ENCODE peak calls at places on chromosomes 11 and 22, in seven cellular contexts. One of them, this sample, is unnamed.

GRCh38 chr22:47132428-47132825 is 370.0 kb downstream of the TBC1D22A start:
- DNase-seq in stimulated activated CD4-positive, alpha-beta T cell treated with anti-CD3 and anti-CD28 coated beads, TNF-alpha, amount 100 ng/mL, for 24 hours: no peak
- DNase-seq in PC-9: no peak
- DNase-seq in T-cell: no peak
- DNase-seq in brain microvascular endothelial cell: no peak
- DNase-seq in H9: no peak
- DNase-seq in activated CD4-positive, alpha-beta T cell treated with anti-CD3 and anti-CD28 coated beads for 24 hours: no peak
- DNase-seq in this sample: no peak

GRCh38 chr11:22079133-22079847 is 113.6 kb upstream of the ANO5 start:
- DNase-seq in stimulated activated CD4-positive, alpha-beta T cell treated with anti-CD3 and anti-CD28 coated beads, TNF-alpha, amount 100 ng/mL, for 24 hours: no peak
- DNase-seq in PC-9: no peak
- DNase-seq in T-cell: no peak
- DNase-seq in brain microvascular endothelial cell: no peak
- DNase-seq in H9: no peak
- DNase-seq in activated CD4-positive, alpha-beta T cell treated with anti-CD3 and anti-CD28 coated beads for 24 hours: no peak
- DNase-seq in this sample: peak

GRCh38 chr11:10454902-10455631 is at the start of gene AMPD3:
- DNase-seq in stimulated activated CD4-positive, alpha-beta T cell treated with anti-CD3 and anti-CD28 coated beads, TNF-alpha, amount 100 ng/mL, for 24 hours: no peak
- DNase-seq in PC-9: peak
- DNase-seq in T-cell: no peak
- DNase-seq in brain microvascular endothelial cell: peak
- DNase-seq in H9: peak
- DNase-seq in activated CD4-positive, alpha-beta T cell treated with anti-CD3 and anti-CD28 coated beads for 24 hours: no peak
- DNase-seq in this sample: peak

GRCh38 chr11:111652184-111652583 is 49.9 kb downstream of the SIK2 start:
- DNase-seq in stimulated activated CD4-positive, alpha-beta T cell treated with anti-CD3 and anti-CD28 coated beads, TNF-alpha, amount 100 ng/mL, for 24 hours: no peak
- DNase-seq in PC-9: no peak
- DNase-seq in T-cell: no peak
- DNase-seq in brain microvascular endothelial cell: no peak
- DNase-seq in H9: no peak
- DNase-seq in activated CD4-positive, alpha-beta T cell treated with anti-CD3 and anti-CD28 coated beads for 24 hours: no peak
- DNase-seq in this sample: no peak

GRCh38 chr11:1372660-1373059 is 17.1 kb upstream of the BRSK2 start:
- DNase-seq in stimulated activated CD4-positive, alpha-beta T cell treated with anti-CD3 and anti-CD28 coated beads, TNF-alpha, amount 100 ng/mL, for 24 hours: no peak
- DNase-seq in PC-9: no peak
- DNase-seq in T-cell: no peak
- DNase-seq in brain microvascular endothelial cell: no peak
- DNase-seq in H9: no peak
- DNase-seq in activated CD4-positive, alpha-beta T cell treated with anti-CD3 and anti-CD28 coated beads for 24 hours: no peak
- DNase-seq in this sample: no peak

GRCh38 chr11:109940816-109941215 is 152.4 kb upstream of the ZC3H12C start:
- DNase-seq in stimulated activated CD4-positive, alpha-beta T cell treated with anti-CD3 and anti-CD28 coated beads, TNF-alpha, amount 100 ng/mL, for 24 hours: no peak
- DNase-seq in PC-9: peak
- DNase-seq in T-cell: no peak
- DNase-seq in brain microvascular endothelial cell: peak
- DNase-seq in H9: no peak
- DNase-seq in activated CD4-positive, alpha-beta T cell treated with anti-CD3 and anti-CD28 coated beads for 24 hours: no peak
- DNase-seq in this sample: peak

GRCh38 chr11:67468509-67468834 is 579 bp downstream of the TMEM134 start:
- DNase-seq in stimulated activated CD4-positive, alpha-beta T cell treated with anti-CD3 and anti-CD28 coated beads, TNF-alpha, amount 100 ng/mL, for 24 hours: no peak
- DNase-seq in PC-9: no peak
- DNase-seq in T-cell: no peak
- DNase-seq in brain microvascular endothelial cell: no peak
- DNase-seq in H9: no peak
- DNase-seq in activated CD4-positive, alpha-beta T cell treated with anti-CD3 and anti-CD28 coated beads for 24 hours: no peak
- DNase-seq in this sample: no peak

GRCh38 chr22:28900379-28900778 is 17.0 kb downstream of the ZNRF3 start:
- DNase-seq in stimulated activated CD4-positive, alpha-beta T cell treated with anti-CD3 and anti-CD28 coated beads, TNF-alpha, amount 100 ng/mL, for 24 hours: no peak
- DNase-seq in PC-9: no peak
- DNase-seq in T-cell: no peak
- DNase-seq in brain microvascular endothelial cell: no peak
- DNase-seq in H9: no peak
- DNase-seq in activated CD4-positive, alpha-beta T cell treated with anti-CD3 and anti-CD28 coated beads for 24 hours: no peak
- DNase-seq in this sample: no peak

GRCh38 chr11:74321487-74322188 is 10.2 kb upstream of the P4HA3 start:
- DNase-seq in stimulated activated CD4-positive, alpha-beta T cell treated with anti-CD3 and anti-CD28 coated beads, TNF-alpha, amount 100 ng/mL, for 24 hours: no peak
- DNase-seq in PC-9: no peak
- DNase-seq in T-cell: no peak
- DNase-seq in brain microvascular endothelial cell: peak
- DNase-seq in H9: no peak
- DNase-seq in activated CD4-positive, alpha-beta T cell treated with anti-CD3 and anti-CD28 coated beads for 24 hours: no peak
- DNase-seq in this sample: peak

GRCh38 chr11:804599-804964 is 449 bp downstream of the PIDD1 start:
- DNase-seq in stimulated activated CD4-positive, alpha-beta T cell treated with anti-CD3 and anti-CD28 coated beads, TNF-alpha, amount 100 ng/mL, for 24 hours: no peak
- DNase-seq in PC-9: no peak
- DNase-seq in T-cell: no peak
- DNase-seq in brain microvascular endothelial cell: no peak
- DNase-seq in H9: no peak
- DNase-seq in activated CD4-positive, alpha-beta T cell treated with anti-CD3 and anti-CD28 coated beads for 24 hours: no peak
- DNase-seq in this sample: no peak

GRCh38 chr22:49258107-49259010 is 569.3 kb downstream of the BRD1 start:
- DNase-seq in stimulated activated CD4-positive, alpha-beta T cell treated with anti-CD3 and anti-CD28 coated beads, TNF-alpha, amount 100 ng/mL, for 24 hours: no peak
- DNase-seq in PC-9: no peak
- DNase-seq in T-cell: no peak
- DNase-seq in brain microvascular endothelial cell: no peak
- DNase-seq in H9: peak
- DNase-seq in activated CD4-positive, alpha-beta T cell treated with anti-CD3 and anti-CD28 coated beads for 24 hours: no peak
- DNase-seq in this sample: no peak

GRCh38 chr22:18076060-18076497 is 1.7 kb upstream of the PEX26 start:
- DNase-seq in stimulated activated CD4-positive, alpha-beta T cell treated with anti-CD3 and anti-CD28 coated beads, TNF-alpha, amount 100 ng/mL, for 24 hours: no peak
- DNase-seq in PC-9: peak
- DNase-seq in T-cell: no peak
- DNase-seq in brain microvascular endothelial cell: peak
- DNase-seq in H9: peak
- DNase-seq in activated CD4-positive, alpha-beta T cell treated with anti-CD3 and anti-CD28 coated beads for 24 hours: peak
- DNase-seq in this sample: peak

GRCh38 chr11:1838426-1839131 is at the start of gene TNNI2:
- DNase-seq in stimulated activated CD4-positive, alpha-beta T cell treated with anti-CD3 and anti-CD28 coated beads, TNF-alpha, amount 100 ng/mL, for 24 hours: no peak
- DNase-seq in PC-9: no peak
- DNase-seq in T-cell: no peak
- DNase-seq in brain microvascular endothelial cell: no peak
- DNase-seq in H9: no peak
- DNase-seq in activated CD4-positive, alpha-beta T cell treated with anti-CD3 and anti-CD28 coated beads for 24 hours: no peak
- DNase-seq in this sample: no peak

GRCh38 chr11:118497831-118498230 is 29.4 kb upstream of the TTC36 start:
- DNase-seq in stimulated activated CD4-positive, alpha-beta T cell treated with anti-CD3 and anti-CD28 coated beads, TNF-alpha, amount 100 ng/mL, for 24 hours: no peak
- DNase-seq in PC-9: no peak
- DNase-seq in T-cell: no peak
- DNase-seq in brain microvascular endothelial cell: peak
- DNase-seq in H9: no peak
- DNase-seq in activated CD4-positive, alpha-beta T cell treated with anti-CD3 and anti-CD28 coated beads for 24 hours: no peak
- DNase-seq in this sample: no peak

GRCh38 chr11:26522912-26523610 is 49.0 kb downstream of the MUC15 start:
- DNase-seq in stimulated activated CD4-positive, alpha-beta T cell treated with anti-CD3 and anti-CD28 coated beads, TNF-alpha, amount 100 ng/mL, for 24 hours: no peak
- DNase-seq in PC-9: no peak
- DNase-seq in T-cell: no peak
- DNase-seq in brain microvascular endothelial cell: peak
- DNase-seq in H9: peak
- DNase-seq in activated CD4-positive, alpha-beta T cell treated with anti-CD3 and anti-CD28 coated beads for 24 hours: no peak
- DNase-seq in this sample: peak

GRCh38 chr22:29106839-29107238 is 34.0 kb downstream of the KREMEN1 start:
- DNase-seq in stimulated activated CD4-positive, alpha-beta T cell treated with anti-CD3 and anti-CD28 coated beads, TNF-alpha, amount 100 ng/mL, for 24 hours: no peak
- DNase-seq in PC-9: no peak
- DNase-seq in T-cell: no peak
- DNase-seq in brain microvascular endothelial cell: no peak
- DNase-seq in H9: no peak
- DNase-seq in activated CD4-positive, alpha-beta T cell treated with anti-CD3 and anti-CD28 coated beads for 24 hours: no peak
- DNase-seq in this sample: no peak

GRCh38 chr11:68242616-68243015 is 29.2 kb downstream of the C11orf24 start:
- DNase-seq in stimulated activated CD4-positive, alpha-beta T cell treated with anti-CD3 and anti-CD28 coated beads, TNF-alpha, amount 100 ng/mL, for 24 hours: no peak
- DNase-seq in PC-9: no peak
- DNase-seq in T-cell: no peak
- DNase-seq in brain microvascular endothelial cell: no peak
- DNase-seq in H9: no peak
- DNase-seq in activated CD4-positive, alpha-beta T cell treated with anti-CD3 and anti-CD28 coated beads for 24 hours: no peak
- DNase-seq in this sample: no peak

GRCh38 chr11:124717421-124717785 is 22.3 kb upstream of the NRGN start:
- DNase-seq in stimulated activated CD4-positive, alpha-beta T cell treated with anti-CD3 and anti-CD28 coated beads, TNF-alpha, amount 100 ng/mL, for 24 hours: no peak
- DNase-seq in PC-9: no peak
- DNase-seq in T-cell: no peak
- DNase-seq in brain microvascular endothelial cell: peak
- DNase-seq in H9: no peak
- DNase-seq in activated CD4-positive, alpha-beta T cell treated with anti-CD3 and anti-CD28 coated beads for 24 hours: no peak
- DNase-seq in this sample: peak

GRCh38 chr11:119481021-119481666 is 58.2 kb upstream of the THY1 start:
- DNase-seq in stimulated activated CD4-positive, alpha-beta T cell treated with anti-CD3 and anti-CD28 coated beads, TNF-alpha, amount 100 ng/mL, for 24 hours: peak
- DNase-seq in PC-9: peak
- DNase-seq in T-cell: peak
- DNase-seq in brain microvascular endothelial cell: peak
- DNase-seq in H9: peak
- DNase-seq in activated CD4-positive, alpha-beta T cell treated with anti-CD3 and anti-CD28 coated beads for 24 hours: peak
- DNase-seq in this sample: peak

GRCh38 chr11:14065692-14066091 is 103.2 kb downstream of the SPON1 start:
- DNase-seq in stimulated activated CD4-positive, alpha-beta T cell treated with anti-CD3 and anti-CD28 coated beads, TNF-alpha, amount 100 ng/mL, for 24 hours: no peak
- DNase-seq in PC-9: no peak
- DNase-seq in T-cell: no peak
- DNase-seq in brain microvascular endothelial cell: no peak
- DNase-seq in H9: no peak
- DNase-seq in activated CD4-positive, alpha-beta T cell treated with anti-CD3 and anti-CD28 coated beads for 24 hours: no peak
- DNase-seq in this sample: peak

GRCh38 chr22:43561421-43562178 is 149.8 kb downstream of the MPPED1 start:
- DNase-seq in stimulated activated CD4-positive, alpha-beta T cell treated with anti-CD3 and anti-CD28 coated beads, TNF-alpha, amount 100 ng/mL, for 24 hours: no peak
- DNase-seq in PC-9: no peak
- DNase-seq in T-cell: no peak
- DNase-seq in brain microvascular endothelial cell: no peak
- DNase-seq in H9: peak
- DNase-seq in activated CD4-positive, alpha-beta T cell treated with anti-CD3 and anti-CD28 coated beads for 24 hours: no peak
- DNase-seq in this sample: no peak

GRCh38 chr11:78253797-78254196 is 65.1 kb downstream of the USP35 start:
- DNase-seq in stimulated activated CD4-positive, alpha-beta T cell treated with anti-CD3 and anti-CD28 coated beads, TNF-alpha, amount 100 ng/mL, for 24 hours: no peak
- DNase-seq in PC-9: no peak
- DNase-seq in T-cell: no peak
- DNase-seq in brain microvascular endothelial cell: peak
- DNase-seq in H9: no peak
- DNase-seq in activated CD4-positive, alpha-beta T cell treated with anti-CD3 and anti-CD28 coated beads for 24 hours: no peak
- DNase-seq in this sample: peak

GRCh38 chr11:76629853-76630599 is 40.5 kb downstream of the LRRC32 start:
- DNase-seq in stimulated activated CD4-positive, alpha-beta T cell treated with anti-CD3 and anti-CD28 coated beads, TNF-alpha, amount 100 ng/mL, for 24 hours: no peak
- DNase-seq in PC-9: no peak
- DNase-seq in T-cell: no peak
- DNase-seq in brain microvascular endothelial cell: no peak
- DNase-seq in H9: no peak
- DNase-seq in activated CD4-positive, alpha-beta T cell treated with anti-CD3 and anti-CD28 coated beads for 24 hours: no peak
- DNase-seq in this sample: no peak

GRCh38 chr11:131653244-131653643 is 282.8 kb downstream of the NTM start:
- DNase-seq in stimulated activated CD4-positive, alpha-beta T cell treated with anti-CD3 and anti-CD28 coated beads, TNF-alpha, amount 100 ng/mL, for 24 hours: no peak
- DNase-seq in PC-9: no peak
- DNase-seq in T-cell: no peak
- DNase-seq in brain microvascular endothelial cell: no peak
- DNase-seq in H9: no peak
- DNase-seq in activated CD4-positive, alpha-beta T cell treated with anti-CD3 and anti-CD28 coated beads for 24 hours: no peak
- DNase-seq in this sample: no peak

GRCh38 chr11:12224537-12224893 is 114.1 kb downstream of the MICAL2 start:
- DNase-seq in stimulated activated CD4-positive, alpha-beta T cell treated with anti-CD3 and anti-CD28 coated beads, TNF-alpha, amount 100 ng/mL, for 24 hours: peak
- DNase-seq in PC-9: peak
- DNase-seq in T-cell: peak
- DNase-seq in brain microvascular endothelial cell: peak
- DNase-seq in H9: no peak
- DNase-seq in activated CD4-positive, alpha-beta T cell treated with anti-CD3 and anti-CD28 coated beads for 24 hours: peak
- DNase-seq in this sample: peak

GRCh38 chr11:73577496-73577917 is 20.4 kb downstream of the FAM168A start:
- DNase-seq in stimulated activated CD4-positive, alpha-beta T cell treated with anti-CD3 and anti-CD28 coated beads, TNF-alpha, amount 100 ng/mL, for 24 hours: no peak
- DNase-seq in PC-9: no peak
- DNase-seq in T-cell: no peak
- DNase-seq in brain microvascular endothelial cell: no peak
- DNase-seq in H9: no peak
- DNase-seq in activated CD4-positive, alpha-beta T cell treated with anti-CD3 and anti-CD28 coated beads for 24 hours: no peak
- DNase-seq in this sample: no peak

GRCh38 chr11:64130618-64131017 is 35.3 kb downstream of the MACROD1 start:
- DNase-seq in stimulated activated CD4-positive, alpha-beta T cell treated with anti-CD3 and anti-CD28 coated beads, TNF-alpha, amount 100 ng/mL, for 24 hours: no peak
- DNase-seq in PC-9: no peak
- DNase-seq in T-cell: no peak
- DNase-seq in brain microvascular endothelial cell: no peak
- DNase-seq in H9: no peak
- DNase-seq in activated CD4-positive, alpha-beta T cell treated with anti-CD3 and anti-CD28 coated beads for 24 hours: no peak
- DNase-seq in this sample: no peak

GRCh38 chr11:64037027-64037633 is 1.4 kb downstream of the FLRT1 start:
- DNase-seq in stimulated activated CD4-positive, alpha-beta T cell treated with anti-CD3 and anti-CD28 coated beads, TNF-alpha, amount 100 ng/mL, for 24 hours: no peak
- DNase-seq in PC-9: no peak
- DNase-seq in T-cell: no peak
- DNase-seq in brain microvascular endothelial cell: no peak
- DNase-seq in H9: no peak
- DNase-seq in activated CD4-positive, alpha-beta T cell treated with anti-CD3 and anti-CD28 coated beads for 24 hours: no peak
- DNase-seq in this sample: no peak

GRCh38 chr11:65102142-65103095 is 6.4 kb downstream of the VPS51 start:
- DNase-seq in stimulated activated CD4-positive, alpha-beta T cell treated with anti-CD3 and anti-CD28 coated beads, TNF-alpha, amount 100 ng/mL, for 24 hours: no peak
- DNase-seq in PC-9: no peak
- DNase-seq in T-cell: no peak
- DNase-seq in brain microvascular endothelial cell: no peak
- DNase-seq in H9: no peak
- DNase-seq in activated CD4-positive, alpha-beta T cell treated with anti-CD3 and anti-CD28 coated beads for 24 hours: no peak
- DNase-seq in this sample: no peak

GRCh38 chr11:122032317-122032716 is 83.7 kb downstream of the BLID start:
- DNase-seq in stimulated activated CD4-positive, alpha-beta T cell treated with anti-CD3 and anti-CD28 coated beads, TNF-alpha, amount 100 ng/mL, for 24 hours: no peak
- DNase-seq in PC-9: no peak
- DNase-seq in T-cell: no peak
- DNase-seq in brain microvascular endothelial cell: no peak
- DNase-seq in H9: no peak
- DNase-seq in activated CD4-positive, alpha-beta T cell treated with anti-CD3 and anti-CD28 coated beads for 24 hours: no peak
- DNase-seq in this sample: no peak

GRCh38 chr11:125085301-125086081 is 22.4 kb downstream of the SLC37A2 start:
- DNase-seq in stimulated activated CD4-positive, alpha-beta T cell treated with anti-CD3 and anti-CD28 coated beads, TNF-alpha, amount 100 ng/mL, for 24 hours: no peak
- DNase-seq in PC-9: no peak
- DNase-seq in T-cell: no peak
- DNase-seq in brain microvascular endothelial cell: no peak
- DNase-seq in H9: peak
- DNase-seq in activated CD4-positive, alpha-beta T cell treated with anti-CD3 and anti-CD28 coated beads for 24 hours: no peak
- DNase-seq in this sample: no peak

GRCh38 chr11:2566223-2567025 is 121.6 kb downstream of the KCNQ1 start:
- DNase-seq in stimulated activated CD4-positive, alpha-beta T cell treated with anti-CD3 and anti-CD28 coated beads, TNF-alpha, amount 100 ng/mL, for 24 hours: no peak
- DNase-seq in PC-9: no peak
- DNase-seq in T-cell: no peak
- DNase-seq in brain microvascular endothelial cell: no peak
- DNase-seq in H9: no peak
- DNase-seq in activated CD4-positive, alpha-beta T cell treated with anti-CD3 and anti-CD28 coated beads for 24 hours: no peak
- DNase-seq in this sample: no peak

GRCh38 chr11:88631497-88631896 is 294.0 kb upstream of the CTSC start:
- DNase-seq in stimulated activated CD4-positive, alpha-beta T cell treated with anti-CD3 and anti-CD28 coated beads, TNF-alpha, amount 100 ng/mL, for 24 hours: no peak
- DNase-seq in PC-9: no peak
- DNase-seq in T-cell: no peak
- DNase-seq in brain microvascular endothelial cell: no peak
- DNase-seq in H9: no peak
- DNase-seq in activated CD4-positive, alpha-beta T cell treated with anti-CD3 and anti-CD28 coated beads for 24 hours: no peak
- DNase-seq in this sample: peak

GRCh38 chr11:34149786-34150185 is 44.4 kb downstream of the NAT10 start:
- DNase-seq in stimulated activated CD4-positive, alpha-beta T cell treated with anti-CD3 and anti-CD28 coated beads, TNF-alpha, amount 100 ng/mL, for 24 hours: no peak
- DNase-seq in PC-9: no peak
- DNase-seq in T-cell: no peak
- DNase-seq in brain microvascular endothelial cell: no peak
- DNase-seq in H9: peak
- DNase-seq in activated CD4-positive, alpha-beta T cell treated with anti-CD3 and anti-CD28 coated beads for 24 hours: no peak
- DNase-seq in this sample: peak